ENCODE peak calls at places on chromosomes 2 and 18, in six cellular contexts. Q, Z, P, T, O and R are unnamed samples.

GRCh38 chr2:39218401-39218800 is 25.4 kb downstream of the CDKL4 start:
- DNase-seq in Q (no peak), Z (no peak), P (no peak), T (no peak), O (no peak), R (no peak)

GRCh38 chr2:11753452-11753885 is 7.0 kb downstream of the LPIN1 start:
- DNase-seq in Q (peak), Z (peak), P (no peak), T (no peak), O (peak), R (no peak)

GRCh38 chr2:27683390-27684071 is 19.8 kb downstream of the SLC4A1AP start:
- DNase-seq in Q (peak), Z (peak), P (peak), T (peak), O (peak), R (peak)

GRCh38 chr2:161190030-161190429 is 29.8 kb downstream of the TANK start:
- DNase-seq in Q (no peak), Z (no peak), P (no peak), T (no peak), O (no peak), R (no peak)

GRCh38 chr18:34550156-34550555 is 159.9 kb upstream of the DTNA start:
- DNase-seq in Q (no peak), Z (no peak), P (no peak), T (no peak), O (no peak), R (no peak)

GRCh38 chr2:234483568-234484251 is 13.2 kb downstream of the ARL4C start:
- DNase-seq in Q (no peak), Z (peak), P (no peak), T (no peak), O (no peak), R (no peak)

GRCh38 chr2:211033765-211034164 is 477.4 kb downstream of the CPS1 start:
- DNase-seq in Q (peak), Z (no peak), P (no peak), T (peak), O (no peak), R (no peak)

GRCh38 chr2:44962176-44962695 is 20.7 kb downstream of the SIX3 start:
- DNase-seq in Q (no peak), Z (no peak), P (no peak), T (no peak), O (no peak), R (no peak)

GRCh38 chr2:61340242-61340641 is 130.6 kb downstream of the USP34 start:
- DNase-seq in Q (peak), Z (no peak), P (no peak), T (no peak), O (no peak), R (peak)

GRCh38 chr2:85797959-85798358 is 44.2 kb downstream of the ATOH8 start:
- DNase-seq in Q (no peak), Z (no peak), P (peak), T (peak), O (no peak), R (peak)

GRCh38 chr18:22170421-22171262 is 1.3 kb downstream of the GATA6 start:
- DNase-seq in Q (peak), Z (peak), P (peak), T (peak), O (peak), R (peak)

GRCh38 chr2:178674122-178674521 is 133.1 kb downstream of the TTN start:
- DNase-seq in Q (no peak), Z (no peak), P (no peak), T (peak), O (no peak), R (no peak)
- TF ChIP-seq CTCF in Q (no peak), Z (no peak), P (no peak), T (no peak), O (no peak), R (no peak)

GRCh38 chr18:54647176-54647575 is 56.1 kb downstream of the DYNAP start:
- DNase-seq in Q (peak), Z (no peak), P (no peak), T (peak), O (no peak), R (no peak)
- TF ChIP-seq CTCF in Q (peak), Z (peak), P (no peak), T (peak), O (no peak), R (no peak)

DNA sequence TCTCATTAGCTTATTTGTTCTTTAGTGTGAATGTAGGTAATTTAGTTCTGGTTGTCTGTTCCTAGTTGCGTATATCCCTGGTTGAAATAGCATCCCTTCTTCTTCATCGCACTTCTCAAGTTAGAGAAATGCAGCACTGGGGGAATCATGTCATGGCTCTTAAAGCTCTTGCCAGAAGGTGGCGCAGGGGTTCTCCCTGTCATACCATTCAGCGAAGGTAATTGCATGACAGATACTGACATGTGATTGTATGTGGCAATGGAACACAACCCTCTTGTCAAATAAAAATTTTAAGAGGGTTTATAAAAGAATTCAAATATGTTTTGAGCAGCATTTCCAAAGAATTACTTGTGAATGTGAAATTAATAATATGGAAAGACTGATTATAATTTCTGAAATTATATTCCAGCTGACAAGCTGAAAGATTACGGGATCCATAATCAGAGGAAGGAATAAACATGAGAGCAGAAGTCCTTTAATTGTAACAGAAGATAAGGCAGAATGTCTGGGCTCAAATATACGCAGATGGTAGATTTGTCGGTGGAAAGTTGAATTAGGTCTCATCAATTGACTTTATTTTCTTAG is 411.7 kb downstream of the DSEL start:
- DNase-seq in Q (peak), Z (no peak), P (peak), T (peak), O (no peak), R (peak)
- TF ChIP-seq CTCF in Q (peak), Z (peak), P (peak), T (peak), O (no peak), R (peak)

GRCh38 chr2:176650101-176650500 is 380.9 kb downstream of the MTX2 start:
- DNase-seq in Q (no peak), Z (no peak), P (no peak), T (no peak), O (no peak), R (no peak)
- TF ChIP-seq CTCF in Q (no peak), Z (peak), P (no peak), T (no peak), O (no peak), R (no peak)

DNA sequence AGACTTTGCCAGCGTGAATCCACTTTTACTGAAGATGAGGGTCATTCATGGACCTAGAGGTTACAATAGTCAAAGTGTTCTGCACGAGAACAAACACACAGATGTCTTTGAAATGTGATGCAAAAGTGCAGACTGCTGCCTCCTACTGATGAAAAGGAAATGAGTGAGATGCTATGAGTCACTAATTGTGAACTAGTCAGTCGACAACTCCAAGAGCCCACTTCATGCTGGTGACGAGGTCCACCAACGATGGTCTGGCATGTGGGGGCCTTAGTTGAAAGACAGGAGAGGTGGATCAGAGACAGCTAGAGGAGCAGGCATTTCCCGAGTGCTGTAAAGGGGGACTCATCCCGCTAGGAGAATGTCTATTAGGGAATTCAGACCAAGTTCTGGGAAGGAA is 17.1 kb upstream of the ZNF236 start:
- DNase-seq in Q (peak), Z (no peak), P (no peak), T (peak), O (no peak), R (peak)
- TF ChIP-seq CTCF in Q (peak), Z (no peak), P (no peak), T (peak), O (no peak), R (peak)